ENCODE peak calls at places on chromosomes 3 and 15, in seven cellular contexts. E, J, Y, X, H, P and L are unnamed samples.

GRCh38 chr15:40776537-40777141 is 6.9 kb downstream of the C15orf62 start:
- DNase-seq in E (peak; percentile 51), J (no peak), Y (no peak), X (peak; percentile 83), H (no peak), P (peak; percentile 96), L (no peak)

GRCh38 chr3:55362206-55362960 is 124.7 kb downstream of the WNT5A start:
- DNase-seq in E (no peak), J (no peak), Y (no peak), X (no peak), H (peak; percentile 22), P (peak; percentile 64), L (no peak)

GRCh38 chr3:124707667-124708066 is 22.6 kb upstream of the UMPS start:
- DNase-seq in E (no peak), J (no peak), Y (no peak), X (no peak), H (no peak), P (peak; percentile 95), L (no peak)

GRCh38 chr15:98085003-98085639 is 124.6 kb downstream of the ARRDC4 start:
- DNase-seq in E (peak; percentile 22), J (peak; percentile 44), Y (peak; percentile 40), X (no peak), H (peak; percentile 36), P (peak; percentile 72), L (no peak)

GRCh38 chr3:41464401-41464800 is 265.1 kb downstream of the CTNNB1 start:
- DNase-seq in E (no peak), J (no peak), Y (no peak), X (no peak), H (no peak), P (peak; percentile 50), L (no peak)

GRCh38 chr3:58434511-58434910 is 879 bp upstream of the PDHB start:
- DNase-seq in E (no peak), J (peak; percentile 57), Y (no peak), X (no peak), H (no peak), P (no peak), L (no peak)

GRCh38 chr3:192747145-192747544 is 19.8 kb upstream of the FGF12 start:
- DNase-seq in E (no peak), J (no peak), Y (no peak), X (no peak), H (no peak), P (no peak), L (no peak)

GRCh38 chr15:83300826-83301225 is 16.4 kb upstream of the BNC1 start:
- DNase-seq in E (no peak), J (no peak), Y (no peak), X (no peak), H (no peak), P (peak; percentile 44), L (no peak)

GRCh38 chr3:81592101-81592500 is 169.3 kb downstream of the GBE1 start:
- DNase-seq in E (no peak), J (no peak), Y (peak; percentile 7), X (no peak), H (no peak), P (peak; percentile 60), L (no peak)

GRCh38 chr3:117706731-117707130 is 997.2 kb downstream of the TUSC7 start:
- DNase-seq in E (no peak), J (no peak), Y (no peak), X (no peak), H (no peak), P (peak; percentile 34), L (no peak)

GRCh38 chr3:46676601-46677071 is 16.8 kb downstream of the ALS2CL start:
- DNase-seq in E (no peak), J (no peak), Y (no peak), X (no peak), H (no peak), P (no peak), L (no peak)

GRCh38 chr15:58240191-58240932 is 102.2 kb downstream of the AQP9 start:
- DNase-seq in E (no peak), J (no peak), Y (no peak), X (no peak), H (no peak), P (no peak), L (no peak)

GRCh38 chr15:56339594-56339993 is 25.6 kb upstream of the TEX9 start:
- DNase-seq in E (no peak), J (no peak), Y (no peak), X (no peak), H (no peak), P (peak; percentile 43), L (no peak)

GRCh38 chr15:41561777-41562145 is 2.7 kb downstream of the TYRO3 start:
- DNase-seq in E (no peak), J (peak; percentile 64), Y (no peak), X (no peak), H (no peak), P (peak; percentile 23), L (no peak)

GRCh38 chr3:38039899-38040261 is 872 bp downstream of the DLEC1 start:
- DNase-seq in E (peak; percentile 65), J (no peak), Y (peak; percentile 37), X (peak; percentile 84), H (no peak), P (peak; percentile 33), L (peak; percentile 61)

GRCh38 chr15:84681822-84682221 is 23.8 kb upstream of the NMB start:
- DNase-seq in E (no peak), J (no peak), Y (no peak), X (no peak), H (no peak), P (peak; percentile 61), L (no peak)

GRCh38 chr3:176167272-176167671 is 1030.0 kb downstream of the TBL1XR1 start:
- DNase-seq in E (no peak), J (no peak), Y (no peak), X (no peak), H (no peak), P (no peak), L (no peak)

GRCh38 chr15:63724760-63725159 is 109.0 kb downstream of the HERC1 start:
- DNase-seq in E (no peak), J (no peak), Y (no peak), X (no peak), H (no peak), P (no peak), L (no peak)

GRCh38 chr15:63715818-63716217 is 117.9 kb downstream of the HERC1 start:
- DNase-seq in E (no peak), J (no peak), Y (no peak), X (no peak), H (no peak), P (peak; percentile 39), L (no peak)

GRCh38 chr15:63718590-63719035 is 115.1 kb downstream of the HERC1 start:
- DNase-seq in E (no peak), J (no peak), Y (no peak), X (no peak), H (no peak), P (peak; percentile 81), L (no peak)

GRCh38 chr15:63722144-63722543 is 111.6 kb downstream of the HERC1 start:
- DNase-seq in E (no peak), J (no peak), Y (no peak), X (no peak), H (no peak), P (no peak), L (no peak)

DNA sequence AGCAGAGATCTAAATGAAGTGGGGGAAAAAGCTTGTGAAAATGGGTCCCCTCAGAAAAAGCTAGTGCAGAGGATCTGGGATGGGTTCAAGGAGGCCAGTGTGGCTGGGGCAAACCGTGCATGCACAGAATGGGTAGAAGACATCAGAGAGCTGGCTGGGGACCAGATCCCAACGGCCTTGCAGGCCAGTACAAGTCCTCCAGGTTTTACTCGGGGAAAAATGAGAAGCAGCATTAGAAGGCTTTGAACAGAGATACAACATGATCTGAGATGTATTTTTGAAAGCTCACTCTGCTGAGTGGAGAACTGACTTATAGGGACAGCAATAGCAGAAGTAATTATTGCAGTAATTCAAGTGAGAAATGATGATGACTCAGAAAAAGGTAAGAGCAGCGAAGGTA is 114.5 kb downstream of the HERC1 start:
- DNase-seq in E (no peak), J (no peak), Y (no peak), X (no peak), H (no peak), P (no peak), L (no peak)
- H3K27ac ChIP-seq in E (no peak overlapping the region), J (no peak overlapping the region), Y (no peak overlapping the region), X (peak overlapping the region; percentile 37), H (no peak overlapping the region), P (no peak overlapping the region), L (no peak overlapping the region)

GRCh38 chr3:73449774-73450173 is 175.0 kb downstream of the PDZRN3 start:
- DNase-seq in E (no peak), J (no peak), Y (no peak), X (no peak), H (no peak), P (no peak), L (no peak)
- H3K4me3 ChIP-seq in E (no peak overlapping the region), J (no peak overlapping the region), Y (no peak overlapping the region), X (no peak overlapping the region), H (no peak overlapping the region), P (no peak overlapping the region), L (no peak overlapping the region)

DNA sequence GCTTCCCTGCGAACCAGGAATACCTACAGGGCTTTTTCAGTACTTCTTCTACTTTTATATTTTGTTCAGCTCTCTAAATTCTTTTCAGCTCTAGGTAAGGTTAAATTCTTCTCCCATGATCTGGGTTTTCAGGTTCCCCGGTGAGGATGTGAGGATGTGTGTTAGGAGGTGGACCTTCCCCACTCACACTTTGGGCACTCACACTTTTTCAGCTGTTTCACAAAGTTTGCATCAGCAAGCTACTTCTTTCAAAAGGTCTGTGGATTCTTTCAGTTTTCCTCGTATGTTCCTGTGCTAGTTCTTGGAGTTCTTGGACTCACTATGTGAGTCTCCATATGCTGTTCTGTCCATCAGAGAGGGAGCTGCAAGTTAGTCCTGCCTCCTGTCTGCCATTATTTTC is 13.9 kb upstream of the OR5K2 start:
- DNase-seq in E (no peak), J (no peak), Y (no peak), X (no peak), H (no peak), P (no peak), L (no peak)
- H3K27ac ChIP-seq in E (no peak overlapping the region), J (no peak overlapping the region), Y (no peak overlapping the region), X (no peak overlapping the region), H (no peak overlapping the region), P (no peak overlapping the region), L (no peak overlapping the region)

GRCh38 chr3:174862101-174862500 is 3.0 kb downstream of the NAALADL2 start:
- DNase-seq in E (no peak), J (no peak), Y (no peak), X (no peak), H (peak; percentile 8), P (no peak), L (no peak)
- H3K4me3 ChIP-seq in E (no peak overlapping the region), J (no peak overlapping the region), Y (no peak overlapping the region), X (no peak overlapping the region), H (no peak overlapping the region), P (no peak overlapping the region), L (no peak overlapping the region)

GRCh38 chr3:71202848-71203390 is 380.6 kb downstream of the FOXP1 start:
- DNase-seq in E (no peak), J (no peak), Y (no peak), X (no peak), H (no peak), P (no peak), L (no peak)
- H3K27ac ChIP-seq in E (no peak overlapping the region), J (no peak overlapping the region), Y (no peak overlapping the region), X (no peak overlapping the region), H (no peak overlapping the region), P (no peak overlapping the region), L (no peak overlapping the region)

GRCh38 chr3:98657429-98657828 is 64.0 kb upstream of the CPOX start:
- DNase-seq in E (peak; percentile 26), J (peak; percentile 9), Y (peak; percentile 11), X (peak; percentile 83), H (no peak), P (peak; percentile 3), L (peak; percentile 43)
- H3K4me3 ChIP-seq in E (no peak overlapping the region), J (no peak overlapping the region), Y (no peak overlapping the region), X (no peak overlapping the region), H (no peak overlapping the region), P (no peak overlapping the region), L (peak overlapping the region; percentile 17)